ENCODE peak calls at places on chromosomes 13 and 19, in six cellular contexts. One of them, this sample, is unnamed.

GRCh38 chr19:48646192-48646911 is 365 bp upstream of the CA11 start:
- DNase-seq in IMR-90: peak
- DNase-seq in left ventricle myocardium inferior: peak
- DNase-seq in PC-3: peak
- DNase-seq in cardiac muscle cell: peak
- DNase-seq in dorsolateral prefrontal cortex: peak
- DNase-seq in this sample: peak

GRCh38 chr19:49601482-49602038 is 10.6 kb downstream of the PRR12 start:
- DNase-seq in IMR-90: no peak
- DNase-seq in left ventricle myocardium inferior: no peak
- DNase-seq in PC-3: no peak
- DNase-seq in cardiac muscle cell: no peak
- DNase-seq in dorsolateral prefrontal cortex: no peak
- DNase-seq in this sample: no peak

GRCh38 chr19:1169921-1170885 is 3.9 kb downstream of the SBNO2 start:
- DNase-seq in IMR-90: peak
- DNase-seq in left ventricle myocardium inferior: no peak
- DNase-seq in PC-3: peak
- DNase-seq in cardiac muscle cell: no peak
- DNase-seq in dorsolateral prefrontal cortex: peak
- DNase-seq in this sample: peak

GRCh38 chr13:66111628-66112027 is 1118.5 kb downstream of the PCDH9 start:
- DNase-seq in IMR-90: no peak
- DNase-seq in left ventricle myocardium inferior: no peak
- DNase-seq in PC-3: no peak
- DNase-seq in cardiac muscle cell: no peak
- DNase-seq in dorsolateral prefrontal cortex: no peak
- DNase-seq in this sample: no peak

GRCh38 chr13:112894423-112894672 is 74.7 kb upstream of the MCF2L start:
- DNase-seq in IMR-90: no peak
- DNase-seq in left ventricle myocardium inferior: no peak
- DNase-seq in PC-3: no peak
- DNase-seq in cardiac muscle cell: no peak
- DNase-seq in dorsolateral prefrontal cortex: no peak
- DNase-seq in this sample: no peak

GRCh38 chr19:17479325-17479791 is 9.0 kb downstream of the SLC27A1 start:
- DNase-seq in IMR-90: peak
- DNase-seq in left ventricle myocardium inferior: no peak
- DNase-seq in PC-3: no peak
- DNase-seq in cardiac muscle cell: no peak
- DNase-seq in dorsolateral prefrontal cortex: no peak
- DNase-seq in this sample: no peak

GRCh38 chr13:49733181-49733951 is 42.1 kb upstream of the EBPL start:
- DNase-seq in IMR-90: peak
- DNase-seq in left ventricle myocardium inferior: no peak
- DNase-seq in PC-3: no peak
- DNase-seq in cardiac muscle cell: no peak
- DNase-seq in dorsolateral prefrontal cortex: no peak
- DNase-seq in this sample: peak

GRCh38 chr19:55585658-55586339 is 5.2 kb upstream of the ZNF579 start:
- DNase-seq in IMR-90: peak
- DNase-seq in left ventricle myocardium inferior: peak
- DNase-seq in PC-3: no peak
- DNase-seq in cardiac muscle cell: peak
- DNase-seq in dorsolateral prefrontal cortex: peak
- DNase-seq in this sample: peak

GRCh38 chr13:73300718-73301425 is 242.1 kb downstream of the KLF5 start:
- DNase-seq in IMR-90: no peak
- DNase-seq in left ventricle myocardium inferior: no peak
- DNase-seq in PC-3: no peak
- DNase-seq in cardiac muscle cell: no peak
- DNase-seq in dorsolateral prefrontal cortex: no peak
- DNase-seq in this sample: no peak

GRCh38 chr19:18428173-18428836 is 9.1 kb downstream of the SSBP4 start:
- DNase-seq in IMR-90: no peak
- DNase-seq in left ventricle myocardium inferior: no peak
- DNase-seq in PC-3: no peak
- DNase-seq in cardiac muscle cell: no peak
- DNase-seq in dorsolateral prefrontal cortex: no peak
- DNase-seq in this sample: no peak

GRCh38 chr13:109500146-109500773 is 286.1 kb downstream of the IRS2 start:
- DNase-seq in IMR-90: peak
- DNase-seq in left ventricle myocardium inferior: no peak
- DNase-seq in PC-3: no peak
- DNase-seq in cardiac muscle cell: peak
- DNase-seq in dorsolateral prefrontal cortex: no peak
- DNase-seq in this sample: no peak

GRCh38 chr19:13027557-13027956 is 32.3 kb downstream of the NFIX start:
- DNase-seq in IMR-90: no peak
- DNase-seq in left ventricle myocardium inferior: no peak
- DNase-seq in PC-3: no peak
- DNase-seq in cardiac muscle cell: no peak
- DNase-seq in dorsolateral prefrontal cortex: no peak
- DNase-seq in this sample: no peak

GRCh38 chr19:41397086-41398041 is at the start of the genes BCKDHA and EXOSC5:
- DNase-seq in IMR-90: peak
- DNase-seq in left ventricle myocardium inferior: peak
- DNase-seq in PC-3: peak
- DNase-seq in cardiac muscle cell: peak
- DNase-seq in dorsolateral prefrontal cortex: peak
- DNase-seq in this sample: peak

GRCh38 chr19:10086032-10086903 is at the start of gene SHFL:
- DNase-seq in IMR-90: peak
- DNase-seq in left ventricle myocardium inferior: peak
- DNase-seq in PC-3: peak
- DNase-seq in cardiac muscle cell: peak
- DNase-seq in dorsolateral prefrontal cortex: peak
- DNase-seq in this sample: peak

GRCh38 chr13:51785592-51786424 is 18.2 kb downstream of the DHRS12 start:
- DNase-seq in IMR-90: peak
- DNase-seq in left ventricle myocardium inferior: peak
- DNase-seq in PC-3: no peak
- DNase-seq in cardiac muscle cell: peak
- DNase-seq in dorsolateral prefrontal cortex: no peak
- DNase-seq in this sample: no peak

GRCh38 chr13:27665761-27666160 is 44.1 kb downstream of the POLR1D start:
- DNase-seq in IMR-90: no peak
- DNase-seq in left ventricle myocardium inferior: no peak
- DNase-seq in PC-3: no peak
- DNase-seq in cardiac muscle cell: no peak
- DNase-seq in dorsolateral prefrontal cortex: no peak
- DNase-seq in this sample: no peak

GRCh38 chr13:27661017-27661416 is 39.3 kb downstream of the POLR1D start:
- DNase-seq in IMR-90: no peak
- DNase-seq in left ventricle myocardium inferior: no peak
- DNase-seq in PC-3: no peak
- DNase-seq in cardiac muscle cell: no peak
- DNase-seq in dorsolateral prefrontal cortex: no peak
- DNase-seq in this sample: no peak

GRCh38 chr13:27662738-27663470 is 41.2 kb downstream of the POLR1D start:
- DNase-seq in IMR-90: no peak
- DNase-seq in left ventricle myocardium inferior: no peak
- DNase-seq in PC-3: no peak
- DNase-seq in cardiac muscle cell: no peak
- DNase-seq in dorsolateral prefrontal cortex: no peak
- DNase-seq in this sample: peak

GRCh38 chr13:27665333-27665732 is 43.6 kb downstream of the POLR1D start:
- DNase-seq in IMR-90: peak
- DNase-seq in left ventricle myocardium inferior: no peak
- DNase-seq in PC-3: peak
- DNase-seq in cardiac muscle cell: peak
- DNase-seq in dorsolateral prefrontal cortex: no peak
- DNase-seq in this sample: peak

GRCh38 chr13:27663947-27664346 is 42.3 kb downstream of the POLR1D start:
- DNase-seq in IMR-90: no peak
- DNase-seq in left ventricle myocardium inferior: no peak
- DNase-seq in PC-3: no peak
- DNase-seq in cardiac muscle cell: peak
- DNase-seq in dorsolateral prefrontal cortex: no peak
- DNase-seq in this sample: peak
- H3K4me3 ChIP-seq in IMR-90: no peak
- H3K4me3 ChIP-seq in left ventricle myocardium inferior: no peak
- H3K4me3 ChIP-seq in PC-3: no peak
- H3K4me3 ChIP-seq in cardiac muscle cell: no peak
- H3K4me3 ChIP-seq in dorsolateral prefrontal cortex: no peak
- H3K4me3 ChIP-seq in this sample: no peak

GRCh38 chr13:75685239-75685697 is 49.1 kb downstream of the LMO7 start:
- DNase-seq in IMR-90: peak
- DNase-seq in left ventricle myocardium inferior: no peak
- DNase-seq in PC-3: peak
- DNase-seq in cardiac muscle cell: no peak
- DNase-seq in dorsolateral prefrontal cortex: no peak
- DNase-seq in this sample: peak
- H3K4me3 ChIP-seq in IMR-90: no peak
- H3K4me3 ChIP-seq in left ventricle myocardium inferior: no peak
- H3K4me3 ChIP-seq in PC-3: no peak
- H3K4me3 ChIP-seq in cardiac muscle cell: no peak
- H3K4me3 ChIP-seq in dorsolateral prefrontal cortex: no peak
- H3K4me3 ChIP-seq in this sample: no peak

GRCh38 chr19:35782589-35782988 is 7.2 kb downstream of the ARHGAP33 start:
- DNase-seq in IMR-90: no peak
- DNase-seq in left ventricle myocardium inferior: no peak
- DNase-seq in PC-3: no peak
- DNase-seq in cardiac muscle cell: no peak
- DNase-seq in dorsolateral prefrontal cortex: no peak
- DNase-seq in this sample: no peak

GRCh38 chr19:35785087-35785627 is 9.8 kb downstream of the ARHGAP33 start:
- DNase-seq in IMR-90: no peak
- DNase-seq in left ventricle myocardium inferior: no peak
- DNase-seq in PC-3: no peak
- DNase-seq in cardiac muscle cell: no peak
- DNase-seq in dorsolateral prefrontal cortex: no peak
- DNase-seq in this sample: no peak

GRCh38 chr19:35783469-35784400 is 8.4 kb downstream of the ARHGAP33 start:
- DNase-seq in IMR-90: no peak
- DNase-seq in left ventricle myocardium inferior: no peak
- DNase-seq in PC-3: no peak
- DNase-seq in cardiac muscle cell: no peak
- DNase-seq in dorsolateral prefrontal cortex: no peak
- DNase-seq in this sample: no peak

GRCh38 chr19:35786299-35787160 is 11.2 kb downstream of the ARHGAP33 start:
- DNase-seq in IMR-90: no peak
- DNase-seq in left ventricle myocardium inferior: no peak
- DNase-seq in PC-3: no peak
- DNase-seq in cardiac muscle cell: no peak
- DNase-seq in dorsolateral prefrontal cortex: no peak
- DNase-seq in this sample: no peak

GRCh38 chr19:35784401-35785086 is 9.2 kb downstream of the ARHGAP33 start:
- DNase-seq in IMR-90: no peak
- DNase-seq in left ventricle myocardium inferior: no peak
- DNase-seq in PC-3: no peak
- DNase-seq in cardiac muscle cell: peak
- DNase-seq in dorsolateral prefrontal cortex: no peak
- DNase-seq in this sample: no peak
- H3K4me3 ChIP-seq in IMR-90: no peak
- H3K4me3 ChIP-seq in left ventricle myocardium inferior: no peak
- H3K4me3 ChIP-seq in PC-3: no peak
- H3K4me3 ChIP-seq in cardiac muscle cell: no peak
- H3K4me3 ChIP-seq in dorsolateral prefrontal cortex: no peak
- H3K4me3 ChIP-seq in this sample: no peak

GRCh38 chr13:99658266-99658991 is 157.2 kb downstream of the TM9SF2 start:
- DNase-seq in IMR-90: peak
- DNase-seq in left ventricle myocardium inferior: peak
- DNase-seq in PC-3: peak
- DNase-seq in cardiac muscle cell: peak
- DNase-seq in dorsolateral prefrontal cortex: no peak
- DNase-seq in this sample: peak

GRCh38 chr13:99656092-99656745 is 154.9 kb downstream of the TM9SF2 start:
- DNase-seq in IMR-90: peak
- DNase-seq in left ventricle myocardium inferior: peak
- DNase-seq in PC-3: peak
- DNase-seq in cardiac muscle cell: peak
- DNase-seq in dorsolateral prefrontal cortex: peak
- DNase-seq in this sample: peak

GRCh38 chr13:99655351-99656091 is 154.2 kb downstream of the TM9SF2 start:
- DNase-seq in IMR-90: peak
- DNase-seq in left ventricle myocardium inferior: no peak
- DNase-seq in PC-3: peak
- DNase-seq in cardiac muscle cell: no peak
- DNase-seq in dorsolateral prefrontal cortex: no peak
- DNase-seq in this sample: peak

GRCh38 chr13:99657848-99658265 is 156.6 kb downstream of the TM9SF2 start:
- DNase-seq in IMR-90: no peak
- DNase-seq in left ventricle myocardium inferior: peak
- DNase-seq in PC-3: no peak
- DNase-seq in cardiac muscle cell: peak
- DNase-seq in dorsolateral prefrontal cortex: no peak
- DNase-seq in this sample: no peak

GRCh38 chr13:99656843-99657506 is 155.7 kb downstream of the TM9SF2 start:
- DNase-seq in IMR-90: no peak
- DNase-seq in left ventricle myocardium inferior: no peak
- DNase-seq in PC-3: no peak
- DNase-seq in cardiac muscle cell: no peak
- DNase-seq in dorsolateral prefrontal cortex: no peak
- DNase-seq in this sample: no peak
- H3K4me3 ChIP-seq in IMR-90: no peak
- H3K4me3 ChIP-seq in left ventricle myocardium inferior: no peak
- H3K4me3 ChIP-seq in PC-3: no peak
- H3K4me3 ChIP-seq in cardiac muscle cell: no peak
- H3K4me3 ChIP-seq in dorsolateral prefrontal cortex: no peak
- H3K4me3 ChIP-seq in this sample: no peak

GRCh38 chr13:45522571-45522970 is 57.8 kb downstream of the COG3 start:
- DNase-seq in IMR-90: peak
- DNase-seq in left ventricle myocardium inferior: no peak
- DNase-seq in PC-3: no peak
- DNase-seq in cardiac muscle cell: no peak
- DNase-seq in dorsolateral prefrontal cortex: no peak
- DNase-seq in this sample: no peak
- H3K4me3 ChIP-seq in IMR-90: no peak
- H3K4me3 ChIP-seq in left ventricle myocardium inferior: no peak
- H3K4me3 ChIP-seq in PC-3: no peak
- H3K4me3 ChIP-seq in cardiac muscle cell: no peak
- H3K4me3 ChIP-seq in dorsolateral prefrontal cortex: no peak
- H3K4me3 ChIP-seq in this sample: no peak